ENCODE peak calls at places on chromosomes 12 and 14, in eight cellular contexts. One of them, this sample, is unnamed.

GRCh38 chr12:93599192-93599591 is 26.7 kb downstream of the SOCS2 start:
- DNase-seq in stimulated activated CD4-positive, alpha-beta T cell treated with anti-CD3 and anti-CD28 coated beads, Interleukin-15, amount 100 ng/mL, for 48 hours: no peak
- DNase-seq in RWPE1: no peak
- DNase-seq in Right ventricle myocardium superior: no peak
- DNase-seq in stromal cell of bone marrow: no peak
- DNase-seq in NCI-H146: no peak
- DNase-seq in T follicular helper cell: no peak
- DNase-seq in pons: no peak
- DNase-seq in this sample: no peak

GRCh38 chr12:75704664-75705063 is 193.3 kb upstream of the KRR1 start:
- DNase-seq in stimulated activated CD4-positive, alpha-beta T cell treated with anti-CD3 and anti-CD28 coated beads, Interleukin-15, amount 100 ng/mL, for 48 hours: no peak
- DNase-seq in RWPE1: no peak
- DNase-seq in Right ventricle myocardium superior: no peak
- DNase-seq in stromal cell of bone marrow: no peak
- DNase-seq in NCI-H146: no peak
- DNase-seq in T follicular helper cell: no peak
- DNase-seq in pons: no peak
- DNase-seq in this sample: no peak

GRCh38 chr12:32183646-32184045 is 77.0 kb downstream of the BICD1 start:
- DNase-seq in stimulated activated CD4-positive, alpha-beta T cell treated with anti-CD3 and anti-CD28 coated beads, Interleukin-15, amount 100 ng/mL, for 48 hours: no peak
- DNase-seq in RWPE1: no peak
- DNase-seq in Right ventricle myocardium superior: no peak
- DNase-seq in stromal cell of bone marrow: no peak
- DNase-seq in NCI-H146: peak
- DNase-seq in T follicular helper cell: no peak
- DNase-seq in pons: no peak
- DNase-seq in this sample: no peak

GRCh38 chr12:62859203-62859799 is 75.6 kb downstream of the PPM1H start:
- DNase-seq in stimulated activated CD4-positive, alpha-beta T cell treated with anti-CD3 and anti-CD28 coated beads, Interleukin-15, amount 100 ng/mL, for 48 hours: no peak
- DNase-seq in RWPE1: no peak
- DNase-seq in Right ventricle myocardium superior: no peak
- DNase-seq in stromal cell of bone marrow: no peak
- DNase-seq in NCI-H146: peak
- DNase-seq in T follicular helper cell: no peak
- DNase-seq in pons: peak
- DNase-seq in this sample: no peak

GRCh38 chr12:118537481-118537917 is 161.1 kb downstream of the SUDS3 start:
- DNase-seq in stimulated activated CD4-positive, alpha-beta T cell treated with anti-CD3 and anti-CD28 coated beads, Interleukin-15, amount 100 ng/mL, for 48 hours: no peak
- DNase-seq in RWPE1: no peak
- DNase-seq in Right ventricle myocardium superior: peak
- DNase-seq in stromal cell of bone marrow: no peak
- DNase-seq in NCI-H146: peak
- DNase-seq in T follicular helper cell: no peak
- DNase-seq in pons: no peak
- DNase-seq in this sample: no peak

GRCh38 chr14:103390605-103391004 is 5.4 kb downstream of the MARK3 start:
- DNase-seq in stimulated activated CD4-positive, alpha-beta T cell treated with anti-CD3 and anti-CD28 coated beads, Interleukin-15, amount 100 ng/mL, for 48 hours: no peak
- DNase-seq in RWPE1: no peak
- DNase-seq in Right ventricle myocardium superior: no peak
- DNase-seq in stromal cell of bone marrow: no peak
- DNase-seq in NCI-H146: no peak
- DNase-seq in T follicular helper cell: no peak
- DNase-seq in pons: no peak
- DNase-seq in this sample: no peak

GRCh38 chr14:93017898-93018297 is 94.9 kb downstream of the CHGA start:
- DNase-seq in stimulated activated CD4-positive, alpha-beta T cell treated with anti-CD3 and anti-CD28 coated beads, Interleukin-15, amount 100 ng/mL, for 48 hours: no peak
- DNase-seq in RWPE1: no peak
- DNase-seq in Right ventricle myocardium superior: no peak
- DNase-seq in stromal cell of bone marrow: no peak
- DNase-seq in NCI-H146: no peak
- DNase-seq in T follicular helper cell: no peak
- DNase-seq in pons: no peak
- DNase-seq in this sample: no peak

GRCh38 chr12:9034095-9034494 is 44.7 kb downstream of the KLRG1 start:
- DNase-seq in stimulated activated CD4-positive, alpha-beta T cell treated with anti-CD3 and anti-CD28 coated beads, Interleukin-15, amount 100 ng/mL, for 48 hours: no peak
- DNase-seq in RWPE1: no peak
- DNase-seq in Right ventricle myocardium superior: no peak
- DNase-seq in stromal cell of bone marrow: no peak
- DNase-seq in NCI-H146: no peak
- DNase-seq in T follicular helper cell: no peak
- DNase-seq in pons: no peak
- DNase-seq in this sample: no peak